ENCODE peak calls at places on chromosome 4, in five cellular contexts. X is testis; F is endothelial cell; L is Peyer's patch; N is CD8-positive, alpha-beta T cell. E is an unnamed sample.

GRCh38 chr4:140300271-140300970 is 73.0 kb upstream of the SCOC start:
- DNase-seq in X (peak), F (no peak), N (no peak), L (no peak), E (no peak)

GRCh38 chr4:2132438-2132837 is 73.3 kb downstream of the NAT8L start:
- DNase-seq in N (no peak), L (no peak), F (no peak), X (no peak), E (no peak)

GRCh38 chr4:73259552-73260140 is 1.0 kb upstream of the ANKRD17 start:
- DNase-seq in N (no peak), F (no peak), X (peak), L (no peak), E (no peak)

GRCh38 chr4:5724377-5724776 is 13.4 kb downstream of the EVC start:
- DNase-seq in X (no peak), F (no peak), N (no peak), L (no peak), E (no peak)

GRCh38 chr4:117577686-117578085 is 456.6 kb upstream of the NDST3 start:
- DNase-seq in L (no peak), N (no peak), X (no peak), F (no peak), E (no peak)

GRCh38 chr4:140099993-140100392 is 54.0 kb downstream of the MAML3 start:
- DNase-seq in L (no peak), X (peak), F (peak), N (no peak), E (no peak)

GRCh38 chr4:103400405-103400804 is 202.3 kb upstream of the CENPE start:
- DNase-seq in F (no peak), L (no peak), N (no peak), X (no peak), E (no peak)

GRCh38 chr4:111546881-111547280 is 598.4 kb upstream of the FAM241A start:
- DNase-seq in N (no peak), X (no peak), F (no peak), L (no peak), E (no peak)

GRCh38 chr4:39429476-39430310 is 23.0 kb downstream of the KLB start:
- DNase-seq in F (no peak), N (no peak), L (no peak), X (no peak), E (no peak)

GRCh38 chr4:109977854-109978501 is 65.3 kb downstream of the EGF start:
- DNase-seq in F (no peak), N (no peak), X (peak), L (no peak), E (no peak)

GRCh38 chr4:109976189-109976588 is 63.5 kb downstream of the EGF start:
- DNase-seq in F (no peak), N (no peak), L (no peak), X (no peak), E (no peak)

GRCh38 chr4:109981936-109982335 is 69.3 kb downstream of the EGF start:
- DNase-seq in X (no peak), N (no peak), L (no peak), F (no peak), E (no peak)

GRCh38 chr4:109979932-109980717 is 67.4 kb downstream of the EGF start:
- DNase-seq in F (no peak), X (no peak), N (no peak), L (no peak), E (no peak)

GRCh38 chr4:109978704-109979103 is 66.0 kb downstream of the EGF start:
- DNase-seq in L (no peak), F (no peak), N (no peak), X (no peak), E (no peak)
- TF ChIP-seq CTCF in L (no peak), F (peak), N (no peak), X (no peak), E (no peak)

DNA sequence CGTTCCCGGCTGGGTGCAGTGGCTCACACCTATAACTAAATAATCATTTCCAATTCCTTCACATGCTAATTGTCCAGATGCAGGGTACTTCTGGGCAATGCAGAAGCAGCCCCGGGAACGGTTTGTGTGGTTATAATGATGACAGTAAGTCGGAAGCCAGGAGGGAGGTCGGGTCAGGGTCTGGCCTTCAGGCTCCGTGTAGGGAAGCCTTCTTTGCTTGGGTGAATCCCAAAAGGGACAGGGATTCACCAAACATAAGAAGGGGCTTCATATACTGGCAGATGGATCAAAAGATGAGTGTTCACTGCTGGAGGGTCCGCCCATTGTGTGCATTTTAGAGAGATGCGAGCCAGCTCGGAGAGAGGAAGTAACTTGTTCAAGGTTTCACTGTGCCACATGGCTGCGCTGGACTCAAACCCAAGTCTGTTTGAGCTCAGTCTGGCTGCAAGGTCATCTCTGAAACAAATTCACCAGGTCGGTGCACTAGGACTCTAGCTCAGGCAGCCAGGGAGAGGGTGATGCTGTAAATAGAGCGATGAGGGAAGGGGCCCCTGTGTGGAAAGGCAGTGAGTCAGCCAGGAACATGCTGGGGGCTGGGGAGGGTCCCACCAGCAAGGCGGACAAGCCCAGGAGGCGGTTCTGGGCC is 4.8 kb upstream of the KIAA0232 start:
- DNase-seq in N (no peak), F (no peak), L (no peak), X (no peak), E (no peak)
- TF ChIP-seq CTCF in N (no peak), F (no peak), L (no peak), X (no peak), E (no peak)

GRCh38 chr4:75715105-75715799 is 9.1 kb upstream of the USO1 start:
- DNase-seq in L (no peak), X (no peak), F (no peak), N (no peak), E (peak)
- TF ChIP-seq CTCF in L (no peak), X (no peak), F (no peak), N (no peak), E (no peak)

DNA sequence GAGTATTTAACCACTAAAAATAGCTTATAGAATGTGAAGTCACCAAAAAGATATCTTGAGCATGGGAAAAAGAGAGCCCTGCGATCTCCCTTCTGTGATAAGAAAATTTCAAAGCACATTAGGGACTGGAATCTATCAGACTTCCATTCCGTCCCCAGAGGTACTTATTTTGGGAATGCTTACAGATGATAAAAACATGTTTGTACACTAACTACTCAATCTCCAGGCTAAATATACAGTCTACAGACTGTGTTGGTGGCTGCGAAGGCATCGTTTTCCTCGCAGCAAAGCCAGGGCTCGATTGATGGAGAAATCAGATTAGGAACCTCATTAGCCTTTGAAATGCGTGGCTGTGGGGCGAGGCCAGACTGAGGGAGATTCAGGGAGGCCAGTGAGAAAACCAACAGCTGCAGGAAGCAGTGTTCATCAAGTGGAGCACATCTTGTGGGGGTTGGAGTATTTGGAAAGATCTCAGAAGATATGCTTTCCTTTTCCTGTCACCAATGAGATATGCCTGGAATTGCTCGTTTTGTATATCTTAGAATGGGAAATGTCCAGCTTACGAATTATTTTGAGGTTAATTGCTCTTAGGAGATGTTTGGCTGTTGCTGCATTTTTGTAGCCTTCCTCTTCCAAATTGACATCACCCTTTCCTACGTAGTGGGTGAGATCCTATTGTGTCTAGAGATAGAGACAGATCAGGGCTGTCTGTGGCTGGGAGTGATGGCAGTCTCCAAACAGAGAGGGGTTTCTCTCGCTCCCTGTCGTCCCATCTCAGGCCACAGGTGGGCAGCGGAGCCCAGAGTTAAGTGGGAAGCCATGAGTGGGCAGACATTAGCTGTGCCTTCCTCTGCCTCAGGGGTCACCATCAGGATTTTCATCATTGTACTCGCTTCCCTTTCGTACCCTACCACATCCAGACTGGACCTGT is 225.0 kb upstream of the FAT1 start:
- DNase-seq in F (peak), L (no peak), X (no peak), N (no peak), E (peak)
- TF ChIP-seq CTCF in F (no peak), L (no peak), X (peak), N (no peak), E (no peak)

GRCh38 chr4:170005472-170005871 is 20.7 kb downstream of the MFAP3L start:
- DNase-seq in L (no peak), N (no peak), X (no peak), F (no peak), E (no peak)

GRCh38 chr4:170008801-170009200 is 17.4 kb downstream of the MFAP3L start:
- DNase-seq in N (no peak), L (no peak), X (no peak), F (no peak), E (no peak)

GRCh38 chr4:170009291-170009690 is 16.9 kb downstream of the MFAP3L start:
- DNase-seq in F (no peak), N (no peak), X (no peak), L (no peak), E (no peak)

GRCh38 chr4:170007113-170007512 is 19.1 kb downstream of the MFAP3L start:
- DNase-seq in X (no peak), F (no peak), N (no peak), L (no peak), E (no peak)

DNA sequence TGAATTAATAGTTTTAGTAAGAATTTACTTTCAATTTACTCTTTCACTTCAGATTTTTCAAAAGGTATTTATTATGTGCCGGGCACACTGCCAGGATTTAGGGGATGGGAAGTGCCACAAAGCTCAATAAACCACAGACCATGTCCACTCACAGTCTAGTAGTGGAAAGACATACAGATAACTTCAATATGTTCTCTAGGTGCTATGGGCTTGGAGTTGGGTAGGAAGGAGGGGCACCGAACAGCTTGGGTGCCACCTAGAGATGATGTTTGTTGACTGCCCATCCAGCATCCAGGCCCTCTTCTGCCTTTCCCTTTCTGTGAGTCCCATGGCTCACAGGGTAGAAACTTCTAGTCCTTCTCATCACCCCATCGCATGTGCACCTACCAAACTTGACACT is 17.8 kb downstream of the MFAP3L start:
- DNase-seq in F (no peak), X (no peak), N (no peak), L (no peak), E (no peak)
- TF ChIP-seq CTCF in F (no peak), X (no peak), N (no peak), L (no peak), E (no peak)

GRCh38 chr4:109729563-109730293 is at the start of gene PLA2G12A:
- DNase-seq in F (peak), N (peak), X (peak), L (peak), E (peak)
- TF ChIP-seq CTCF in F (no peak), N (no peak), X (no peak), L (no peak), E (no peak)

DNA sequence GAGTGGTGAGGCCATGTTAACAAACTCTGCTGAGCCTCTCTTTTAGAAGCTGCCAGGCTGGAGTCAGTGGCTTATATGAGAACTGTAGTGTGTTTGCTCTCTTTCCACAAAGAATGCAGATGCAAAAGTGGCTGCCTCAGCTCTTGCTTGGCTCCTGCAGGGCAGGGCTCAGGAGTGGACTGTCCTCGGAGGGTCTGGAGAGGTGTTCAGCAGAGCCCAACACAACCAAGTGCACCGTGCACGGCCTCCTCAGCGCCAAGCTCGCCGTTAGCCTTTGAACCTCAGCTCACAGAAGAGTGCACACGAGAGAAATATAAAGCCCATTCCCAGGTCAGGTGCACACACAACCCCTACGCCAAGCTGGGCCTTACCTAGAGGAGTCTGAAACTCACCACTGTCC is 82.8 kb downstream of the C4orf51 start:
- DNase-seq in L (no peak), X (no peak), F (no peak), N (no peak), E (no peak)
- TF ChIP-seq CTCF in L (no peak), X (no peak), F (no peak), N (no peak), E (no peak)

DNA sequence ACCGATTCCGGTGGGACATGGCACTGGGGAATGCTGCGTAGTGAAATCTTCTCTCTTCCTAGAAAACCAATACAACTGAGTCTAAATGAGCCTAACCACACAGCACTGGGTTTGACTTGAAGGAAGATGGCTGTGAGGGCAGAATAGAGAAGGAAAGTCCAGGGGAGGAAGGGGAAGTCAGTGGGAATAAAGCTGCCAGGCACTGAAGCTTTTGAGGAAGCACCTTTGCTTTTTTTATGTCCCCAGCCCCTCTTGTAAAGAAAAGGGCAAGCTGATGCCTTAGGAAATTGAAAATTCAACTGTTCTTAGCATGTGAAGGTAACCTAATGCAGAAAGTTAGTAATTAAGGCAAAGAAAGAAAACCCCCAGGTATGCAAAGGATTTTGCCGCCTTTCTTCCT is 20.6 kb downstream of the MED28 start:
- DNase-seq in X (no peak), F (no peak), N (no peak), L (no peak), E (no peak)
- TF ChIP-seq CTCF in X (no peak), F (no peak), N (no peak), L (no peak), E (no peak)

GRCh38 chr4:31069151-31069550 is 349.0 kb downstream of the PCDH7 start:
- DNase-seq in F (no peak), L (no peak), X (no peak), N (no peak), E (no peak)
- TF ChIP-seq CTCF in F (no peak), L (no peak), X (no peak), N (no peak), E (no peak)

DNA sequence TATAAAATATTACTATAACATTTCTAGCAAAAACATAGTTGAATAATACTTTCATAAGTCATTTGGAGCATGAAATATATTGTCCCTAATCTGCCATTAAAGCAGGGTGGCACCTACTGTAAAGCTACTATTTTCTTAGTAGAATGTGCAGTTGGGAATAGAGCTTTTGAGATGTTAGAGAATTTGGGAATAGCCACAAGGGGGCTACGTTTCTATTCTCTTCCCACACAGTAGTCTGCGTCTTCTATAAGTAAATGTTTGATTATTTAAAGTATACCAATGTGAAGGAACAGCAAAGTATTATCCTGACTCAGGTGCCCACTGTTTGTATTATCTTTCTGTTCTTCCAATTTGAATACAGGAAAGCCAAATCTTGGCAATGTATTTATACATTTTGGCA is 323.2 kb upstream of the GIMD1 start:
- DNase-seq in X (no peak), N (no peak), F (no peak), L (no peak), E (no peak)
- TF ChIP-seq CTCF in X (no peak), N (no peak), F (peak), L (no peak), E (no peak)

E was measured in body of pancreas.